ENCODE peak calls at places on chromosomes 5 and 9, in four cellular contexts. B, O, I and P are unnamed samples.

GRCh38 chr9:21831841-21832509 is 29.5 kb downstream of the MTAP start:
- DNase-seq in B (peak; percentile 23), O (peak; percentile 96), I (no peak), P (no peak)

GRCh38 chr9:136782452-136782851 is 8.7 kb upstream of the TMEM141 start:
- DNase-seq in B (no peak), O (no peak), I (no peak), P (no peak)

GRCh38 chr5:102765350-102765749 is 10.2 kb downstream of the PAM start:
- DNase-seq in B (no peak), O (no peak), I (no peak), P (no peak)

GRCh38 chr5:13994606-13995336 is 50.3 kb upstream of the DNAH5 start:
- DNase-seq in B (no peak), O (no peak), I (no peak), P (no peak)

GRCh38 chr9:74724317-74724716 is 163.4 kb downstream of the TRPM6 start:
- DNase-seq in B (no peak), O (no peak), I (no peak), P (no peak)

GRCh38 chr5:110255194-110255593 is 471.3 kb downstream of the TMEM232 start:
- DNase-seq in B (no peak), O (no peak), I (no peak), P (no peak)

GRCh38 chr5:34022131-34022705 is 14.4 kb upstream of the AMACR start:
- DNase-seq in B (no peak), O (peak; percentile 57), I (no peak), P (no peak)

GRCh38 chr5:74673011-74673790 is 11.8 kb upstream of the HEXB start:
- DNase-seq in B (no peak), O (peak; percentile 55), I (no peak), P (peak; percentile 60)

GRCh38 chr9:18861599-18862546 is 171.1 kb downstream of the SAXO1 start:
- DNase-seq in B (no peak), O (no peak), I (no peak), P (no peak)

GRCh38 chr9:107875571-107875980 is 386.0 kb upstream of the KLF4 start:
- DNase-seq in B (no peak), O (no peak), I (no peak), P (no peak)

GRCh38 chr5:61597684-61598083 is 265.6 kb downstream of the ZSWIM6 start:
- DNase-seq in B (no peak), O (no peak), I (no peak), P (no peak)

GRCh38 chr9:117250610-117251215 is 164.1 kb downstream of the ASTN2 start:
- DNase-seq in B (no peak), O (no peak), I (no peak), P (no peak)

GRCh38 chr5:83608122-83608521 is 112.5 kb downstream of the HAPLN1 start:
- DNase-seq in B (no peak), O (peak; percentile 26), I (peak; percentile 8), P (peak; percentile 77)

GRCh38 chr9:122070728-122071127 is 22.4 kb downstream of the TTLL11 start:
- DNase-seq in B (no peak), O (no peak), I (no peak), P (no peak)

GRCh38 chr5:359301-359897 is 37.9 kb downstream of the AHRR start:
- DNase-seq in B (no peak), O (no peak), I (no peak), P (no peak)

GRCh38 chr9:133353548-133353947 is 2.7 kb downstream of the SURF1 start:
- DNase-seq in B (no peak), O (no peak), I (no peak), P (no peak)

GRCh38 chr9:92265159-92265558 is 28.3 kb downstream of the IARS1 start:
- DNase-seq in B (no peak), O (peak; percentile 49), I (no peak), P (no peak)

GRCh38 chr5:66796306-66797292 is 200.4 kb downstream of the MAST4 start:
- DNase-seq in B (no peak), O (no peak), I (no peak), P (peak; percentile 36)

GRCh38 chr9:93827545-93828330 is 127.4 kb downstream of the BARX1 start:
- DNase-seq in B (peak; percentile 33), O (peak; percentile 59), I (peak; percentile 56), P (peak; percentile 57)

GRCh38 chr5:54088081-54088480 is 222.3 kb downstream of the ARL15 start:
- DNase-seq in B (no peak), O (peak; percentile 65), I (no peak), P (no peak)

GRCh38 chr5:82720764-82721163 is 356.4 kb downstream of the TMEM167A start:
- DNase-seq in B (no peak), O (no peak), I (no peak), P (no peak)

GRCh38 chr5:176596689-176597416 is 13.1 kb downstream of the GPRIN1 start:
- DNase-seq in B (peak; percentile 69), O (no peak), I (no peak), P (no peak)

GRCh38 chr9:36962721-36963120 is 71.3 kb downstream of the PAX5 start:
- DNase-seq in B (no peak), O (no peak), I (no peak), P (no peak)

GRCh38 chr5:14463629-14464028 is 118.0 kb upstream of the OTULINL start:
- DNase-seq in B (no peak), O (peak; percentile 73), I (no peak), P (no peak)

GRCh38 chr9:135500071-135500524 is 384 bp upstream of the MRPS2 start:
- DNase-seq in B (no peak), O (no peak), I (no peak), P (no peak)

GRCh38 chr9:5112109-5112592 is 73.3 kb downstream of the INSL6 start:
- DNase-seq in B (no peak), O (no peak), I (no peak), P (no peak)

GRCh38 chr9:132383462-132383883 is 23.2 kb downstream of the TTF1 start:
- DNase-seq in B (peak; percentile 80), O (no peak), I (no peak), P (no peak)

GRCh38 chr9:128771745-128772519 is at the start of gene ZER1:
- DNase-seq in B (peak; percentile 97), O (peak; percentile 88), I (peak; percentile 98), P (peak; percentile 87)

GRCh38 chr5:96934291-96934694 is 1.6 kb upstream of the LNPEP start:
- DNase-seq in B (no peak), O (no peak), I (no peak), P (peak; percentile 39)

GRCh38 chr5:10704949-10705621 is 55.9 kb downstream of the DAP start:
- DNase-seq in B (no peak), O (peak; percentile 86), I (peak; percentile 28), P (peak; percentile 41)

GRCh38 chr9:121676916-121677315 is 25.5 kb downstream of the DAB2IP start:
- DNase-seq in B (no peak), O (no peak), I (no peak), P (no peak)

GRCh38 chr5:151451626-151452520 is 4.5 kb downstream of the SLC36A1 start:
- DNase-seq in B (no peak), O (peak; percentile 64), I (no peak), P (no peak)